ENCODE peak calls at places on chromosomes 3 and 15, in four cellular contexts. G is small intestine, S is esophagus squamous epithelium, P is Peyer's patch. C is an unnamed sample. For H3K4me1, the result is how much of the 10 kb centered on the place peaks cover.

GRCh38 chr3:13873818-13874217 is 6.1 kb downstream of the WNT7A start:
- DNase-seq in G (no peak), S (no peak), P (no peak), C (no peak)

GRCh38 chr15:99264125-99264524 is 12.8 kb downstream of the LRRC28 start:
- DNase-seq in G (no peak), S (no peak), P (no peak), C (no peak)

GRCh38 chr3:46549408-46549904 is 16.6 kb downstream of the LRRC2 start:
- DNase-seq in G (no peak), S (no peak), P (no peak), C (no peak)

GRCh38 chr3:42403737-42404136 is 6.7 kb downstream of the LYZL4 start:
- DNase-seq in G (no peak), S (no peak), P (no peak), C (no peak)

GRCh38 chr3:154517404-154517803 is 87.4 kb upstream of the GPR149 start:
- DNase-seq in G (no peak), S (no peak), P (no peak), C (no peak)

GRCh38 chr3:138434276-138434874 is at the start of gene ESYT3:
- DNase-seq in G (peak), S (no peak), P (peak), C (peak)

GRCh38 chr3:193883551-193883950 is 252.4 kb upstream of the HES1 start:
- DNase-seq in G (peak), S (no peak), P (no peak), C (no peak)

GRCh38 chr15:73518180-73518862 is 75.4 kb downstream of the REC114 start:
- DNase-seq in G (no peak), S (no peak), P (no peak), C (no peak)

GRCh38 chr15:71568226-71568625 is 242.1 kb upstream of the NR2E3 start:
- DNase-seq in G (no peak), S (no peak), P (no peak), C (no peak)

GRCh38 chr15:91516866-91517265 is 336.6 kb upstream of the SLCO3A1 start:
- DNase-seq in G (no peak), S (no peak), P (no peak), C (no peak)

GRCh38 chr3:930866-931265 is 162.0 kb upstream of the CNTN6 start:
- DNase-seq in G (no peak), S (no peak), P (no peak), C (no peak)

GRCh38 chr3:141078200-141078599 is 27.1 kb downstream of the SPSB4 start:
- DNase-seq in G (no peak), S (no peak), P (no peak), C (no peak)

GRCh38 chr15:70538278-70538677 is 225.1 kb downstream of the UACA start:
- DNase-seq in G (no peak), S (no peak), P (no peak), C (no peak)

GRCh38 chr3:102089904-102090492 is 240.7 kb downstream of the NFKBIZ start:
- DNase-seq in G (peak), S (no peak), P (peak), C (no peak)

GRCh38 chr3:61612211-61612995 is 51.0 kb downstream of the PTPRG start:
- DNase-seq in G (no peak), S (no peak), P (no peak), C (no peak)

GRCh38 chr3:37885831-37886230 is 24.2 kb downstream of the CTDSPL start:
- DNase-seq in G (no peak), S (no peak), P (no peak), C (no peak)
- H3K4me1 ChIP-seq in G (under half), S (under half), P (under half), C (under half)

GRCh38 chr3:69282191-69282590 is 103.7 kb downstream of the FRMD4B start:
- DNase-seq in G (peak), S (no peak), P (no peak), C (no peak)

GRCh38 chr3:69273895-69274294 is 112.0 kb downstream of the FRMD4B start:
- DNase-seq in G (no peak), S (no peak), P (no peak), C (no peak)

GRCh38 chr3:69271098-69271497 is 114.8 kb downstream of the FRMD4B start:
- DNase-seq in G (no peak), S (no peak), P (no peak), C (no peak)

GRCh38 chr3:69272537-69272936 is 113.4 kb downstream of the FRMD4B start:
- DNase-seq in G (no peak), S (no peak), P (no peak), C (no peak)

GRCh38 chr3:69276884-69277283 is 109.0 kb downstream of the FRMD4B start:
- DNase-seq in G (no peak), S (no peak), P (no peak), C (no peak)
- H3K27ac ChIP-seq in G (no peak), S (no peak), P (no peak), C (no peak)

GRCh38 chr3:59368887-59369286 is 319.1 kb upstream of the CFAP20DC start:
- DNase-seq in G (peak), S (no peak), P (no peak), C (no peak)

GRCh38 chr3:59374091-59374490 is 324.3 kb upstream of the CFAP20DC start:
- DNase-seq in G (no peak), S (no peak), P (no peak), C (no peak)

GRCh38 chr3:59374812-59375211 is 325.0 kb upstream of the CFAP20DC start:
- DNase-seq in G (no peak), S (no peak), P (peak), C (no peak)
- H3K4me1 ChIP-seq in G (under half), S (under half), P (under half), C (under half)

GRCh38 chr15:81315452-81316203 is 8.3 kb downstream of the STARD5 start:
- DNase-seq in G (no peak), S (no peak), P (peak), C (no peak)

GRCh38 chr15:81317642-81318017 is 6.3 kb downstream of the STARD5 start:
- DNase-seq in G (no peak), S (no peak), P (peak), C (no peak)

GRCh38 chr15:81313686-81314085 is 10.3 kb downstream of the STARD5 start:
- DNase-seq in G (no peak), S (no peak), P (no peak), C (no peak)

GRCh38 chr15:81314378-81314777 is 9.6 kb downstream of the STARD5 start:
- DNase-seq in G (no peak), S (no peak), P (peak), C (no peak)

DNA sequence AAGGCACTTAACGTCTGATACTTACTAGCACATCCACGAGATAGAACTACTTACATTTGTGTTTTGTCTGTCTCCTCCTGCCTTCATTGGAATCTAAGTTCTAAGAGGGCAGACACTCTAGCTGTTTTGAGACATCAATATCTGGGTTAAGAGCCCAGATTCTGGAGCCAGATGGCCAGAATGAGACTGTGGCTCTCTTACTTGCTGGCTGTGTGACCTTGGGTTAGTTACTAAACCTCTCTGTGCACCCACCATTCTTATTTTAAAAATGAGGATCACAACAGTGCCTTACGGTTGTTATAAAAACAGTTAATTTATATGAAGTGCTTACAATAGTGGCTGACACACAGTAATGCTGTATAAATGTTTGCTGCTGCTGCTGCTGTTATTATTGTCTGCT is 7.7 kb downstream of the STARD5 start:
- DNase-seq in G (no peak), S (no peak), P (no peak), C (no peak)
- H3K27ac ChIP-seq in G (no peak), S (no peak), P (no peak), C (peak)

GRCh38 chr3:159786489-159787181 is 202.0 kb upstream of the IL12A start:
- DNase-seq in G (peak), S (no peak), P (no peak), C (no peak)
- H3K4me1 ChIP-seq in G (under half), S (under half), P (under half), C (under half)

GRCh38 chr15:63509933-63510547 is 5.6 kb downstream of the USP3 start:
- DNase-seq in G (no peak), S (no peak), P (no peak), C (no peak)
- H3K27ac ChIP-seq in G (no peak), S (peak), P (no peak), C (peak)